ENCODE peak calls at places on chromosomes 6 and 20, in six cellular contexts. One of them, this sample, is unnamed.

GRCh38 chr6:30768634-30769087 is 24.3 kb upstream of the IER3 start:
- DNase-seq in GM12878: no peak
- DNase-seq in K562: no peak
- DNase-seq in A549: no peak
- DNase-seq in NB4: no peak
- DNase-seq in HepG2: no peak
- DNase-seq in this sample: no peak

GRCh38 chr6:144617231-144618199 is 332.4 kb downstream of the UTRN start:
- DNase-seq in HepG2: no peak
- DNase-seq in GM12878: no peak
- DNase-seq in A549: no peak
- DNase-seq in NB4: no peak
- DNase-seq in K562: no peak
- DNase-seq in this sample: no peak

GRCh38 chr6:2768125-2768524 is 2.9 kb downstream of the WRNIP1 start:
- DNase-seq in GM12878: no peak
- DNase-seq in A549: no peak
- DNase-seq in NB4: no peak
- DNase-seq in K562: no peak
- DNase-seq in HepG2: no peak
- DNase-seq in this sample: peak

GRCh38 chr6:17584241-17584803 is 15.8 kb upstream of the FAM8A1 start:
- DNase-seq in A549: peak
- DNase-seq in K562: peak
- DNase-seq in HepG2: peak
- DNase-seq in GM12878: no peak
- DNase-seq in NB4: peak
- DNase-seq in this sample: peak

GRCh38 chr20:33687993-33688937 is 2.1 kb upstream of the E2F1 start:
- DNase-seq in GM12878: no peak
- DNase-seq in NB4: peak
- DNase-seq in K562: no peak
- DNase-seq in A549: no peak
- DNase-seq in HepG2: no peak
- DNase-seq in this sample: no peak

GRCh38 chr6:1388081-1388926 is 1.1 kb upstream of the FOXF2 start:
- DNase-seq in NB4: no peak
- DNase-seq in HepG2: no peak
- DNase-seq in GM12878: no peak
- DNase-seq in K562: no peak
- DNase-seq in A549: no peak
- DNase-seq in this sample: no peak

GRCh38 chr20:37407117-37407566 is 61.2 kb downstream of the SRC start:
- DNase-seq in HepG2: no peak
- DNase-seq in NB4: no peak
- DNase-seq in GM12878: no peak
- DNase-seq in K562: no peak
- DNase-seq in A549: no peak
- DNase-seq in this sample: no peak

GRCh38 chr6:53159558-53159957 is 10.9 kb upstream of the GCM1 start:
- DNase-seq in NB4: peak
- DNase-seq in K562: no peak
- DNase-seq in HepG2: peak
- DNase-seq in A549: peak
- DNase-seq in GM12878: no peak
- DNase-seq in this sample: no peak

GRCh38 chr6:40342674-40343230 is 244.4 kb downstream of the LRFN2 start:
- DNase-seq in NB4: no peak
- DNase-seq in A549: no peak
- DNase-seq in K562: no peak
- DNase-seq in HepG2: no peak
- DNase-seq in GM12878: no peak
- DNase-seq in this sample: no peak

GRCh38 chr6:106510090-106510970 is 119.0 kb downstream of the RTN4IP1 start:
- DNase-seq in A549: peak
- DNase-seq in GM12878: no peak
- DNase-seq in NB4: peak
- DNase-seq in HepG2: peak
- DNase-seq in K562: no peak
- DNase-seq in this sample: no peak

GRCh38 chr6:106163966-106164877 is 78.1 kb downstream of the PRDM1 start:
- DNase-seq in NB4: peak
- DNase-seq in GM12878: peak
- DNase-seq in K562: no peak
- DNase-seq in A549: no peak
- DNase-seq in HepG2: no peak
- DNase-seq in this sample: no peak

GRCh38 chr20:8635048-8635572 is 433.8 kb upstream of the PLCB4 start:
- DNase-seq in GM12878: no peak
- DNase-seq in A549: no peak
- DNase-seq in K562: no peak
- DNase-seq in HepG2: no peak
- DNase-seq in NB4: no peak
- DNase-seq in this sample: no peak

GRCh38 chr6:33279971-33280511 is 3.1 kb downstream of the B3GALT4 start:
- DNase-seq in NB4: peak
- DNase-seq in K562: peak
- DNase-seq in HepG2: peak
- DNase-seq in GM12878: no peak
- DNase-seq in A549: peak
- DNase-seq in this sample: peak

GRCh38 chr6:98498891-98499290 is 335.5 kb upstream of the POU3F2 start:
- DNase-seq in GM12878: no peak
- DNase-seq in A549: no peak
- DNase-seq in K562: no peak
- DNase-seq in HepG2: no peak
- DNase-seq in NB4: peak
- DNase-seq in this sample: no peak

GRCh38 chr6:88855521-88856152 is 107.8 kb downstream of the RNGTT start:
- DNase-seq in GM12878: no peak
- DNase-seq in A549: no peak
- DNase-seq in HepG2: no peak
- DNase-seq in K562: no peak
- DNase-seq in NB4: no peak
- DNase-seq in this sample: no peak

GRCh38 chr6:23559587-23560343 is 566.2 kb upstream of the NRSN1 start:
- DNase-seq in A549: no peak
- DNase-seq in K562: no peak
- DNase-seq in NB4: no peak
- DNase-seq in HepG2: peak
- DNase-seq in GM12878: no peak
- DNase-seq in this sample: no peak

GRCh38 chr6:75409928-75410327 is 83.7 kb downstream of the FILIP1 start:
- DNase-seq in K562: no peak
- DNase-seq in HepG2: no peak
- DNase-seq in GM12878: no peak
- DNase-seq in A549: no peak
- DNase-seq in NB4: no peak
- DNase-seq in this sample: no peak

GRCh38 chr6:2110504-2110903 is 134.9 kb downstream of the GMDS start:
- DNase-seq in K562: no peak
- DNase-seq in A549: no peak
- DNase-seq in NB4: no peak
- DNase-seq in HepG2: no peak
- DNase-seq in GM12878: peak
- DNase-seq in this sample: peak

GRCh38 chr20:57327820-57328219 is 1.8 kb upstream of the SPO11 start:
- DNase-seq in HepG2: no peak
- DNase-seq in NB4: no peak
- DNase-seq in K562: no peak
- DNase-seq in GM12878: no peak
- DNase-seq in A549: no peak
- DNase-seq in this sample: no peak

GRCh38 chr6:5521322-5521721 is 260.0 kb downstream of the FARS2 start:
- DNase-seq in K562: no peak
- DNase-seq in A549: no peak
- DNase-seq in GM12878: no peak
- DNase-seq in HepG2: no peak
- DNase-seq in NB4: no peak
- DNase-seq in this sample: peak

GRCh38 chr6:166097914-166098522 is 69.6 kb downstream of the TBXT start:
- DNase-seq in K562: peak
- DNase-seq in GM12878: no peak
- DNase-seq in HepG2: peak
- DNase-seq in NB4: peak
- DNase-seq in A549: peak
- DNase-seq in this sample: peak

GRCh38 chr6:56668158-56668557 is 25.5 kb upstream of the DST start:
- DNase-seq in GM12878: no peak
- DNase-seq in A549: no peak
- DNase-seq in NB4: no peak
- DNase-seq in HepG2: no peak
- DNase-seq in K562: no peak
- DNase-seq in this sample: no peak

GRCh38 chr20:5658897-5659296 is 91.3 kb upstream of the SHLD1 start:
- DNase-seq in NB4: peak
- DNase-seq in GM12878: no peak
- DNase-seq in A549: peak
- DNase-seq in HepG2: peak
- DNase-seq in K562: no peak
- DNase-seq in this sample: peak

GRCh38 chr6:24535210-24535609 is 40.4 kb downstream of the ALDH5A1 start:
- DNase-seq in K562: no peak
- DNase-seq in GM12878: no peak
- DNase-seq in A549: no peak
- DNase-seq in NB4: no peak
- DNase-seq in HepG2: no peak
- DNase-seq in this sample: no peak

GRCh38 chr6:132270745-132271414 is 130.4 kb downstream of the MOXD1 start:
- DNase-seq in A549: no peak
- DNase-seq in HepG2: no peak
- DNase-seq in GM12878: no peak
- DNase-seq in K562: no peak
- DNase-seq in NB4: no peak
- DNase-seq in this sample: peak

GRCh38 chr6:161198781-161199505 is 74.9 kb downstream of the AGPAT4 start:
- DNase-seq in HepG2: no peak
- DNase-seq in GM12878: no peak
- DNase-seq in NB4: no peak
- DNase-seq in K562: no peak
- DNase-seq in A549: no peak
- DNase-seq in this sample: no peak

GRCh38 chr20:35561671-35562070 is 19.8 kb downstream of the ERGIC3 start:
- DNase-seq in HepG2: no peak
- DNase-seq in NB4: no peak
- DNase-seq in GM12878: no peak
- DNase-seq in A549: no peak
- DNase-seq in K562: peak
- DNase-seq in this sample: no peak

GRCh38 chr6:13472976-13473645 is 14.3 kb downstream of the GFOD1 start:
- DNase-seq in GM12878: no peak
- DNase-seq in K562: peak
- DNase-seq in A549: no peak
- DNase-seq in NB4: no peak
- DNase-seq in HepG2: no peak
- DNase-seq in this sample: no peak

GRCh38 chr6:152552616-152553209 is 84.4 kb downstream of the SYNE1 start:
- DNase-seq in NB4: peak
- DNase-seq in K562: peak
- DNase-seq in A549: peak
- DNase-seq in GM12878: peak
- DNase-seq in HepG2: peak
- DNase-seq in this sample: peak

GRCh38 chr6:163253556-163254213 is 160.8 kb upstream of the QKI start:
- DNase-seq in A549: no peak
- DNase-seq in HepG2: no peak
- DNase-seq in NB4: no peak
- DNase-seq in GM12878: no peak
- DNase-seq in K562: no peak
- DNase-seq in this sample: no peak

GRCh38 chr20:33731693-33732165 is at the start of gene ZNF341:
- DNase-seq in GM12878: peak
- DNase-seq in NB4: peak
- DNase-seq in HepG2: peak
- DNase-seq in K562: peak
- DNase-seq in A549: peak
- DNase-seq in this sample: peak

GRCh38 chr6:2731281-2731909 is 19.3 kb downstream of the MYLK4 start:
- DNase-seq in A549: no peak
- DNase-seq in HepG2: no peak
- DNase-seq in K562: no peak
- DNase-seq in GM12878: no peak
- DNase-seq in NB4: no peak
- DNase-seq in this sample: no peak

GRCh38 chr6:154298297-154298696 is 58.3 kb downstream of the IPCEF1 start:
- DNase-seq in K562: no peak
- DNase-seq in GM12878: peak
- DNase-seq in A549: no peak
- DNase-seq in NB4: no peak
- DNase-seq in HepG2: peak
- DNase-seq in this sample: peak

GRCh38 chr6:44100088-44100550 is 27.1 kb downstream of the MRPL14 start:
- DNase-seq in HepG2: peak
- DNase-seq in K562: peak
- DNase-seq in NB4: peak
- DNase-seq in GM12878: no peak
- DNase-seq in A549: peak
- DNase-seq in this sample: peak

GRCh38 chr6:12163149-12163548 is 127.0 kb upstream of the EDN1 start:
- DNase-seq in A549: no peak
- DNase-seq in GM12878: no peak
- DNase-seq in HepG2: no peak
- DNase-seq in NB4: peak
- DNase-seq in K562: no peak
- DNase-seq in this sample: no peak

GRCh38 chr6:130470777-130471176 is 105.0 kb downstream of the TMEM200A start:
- DNase-seq in HepG2: no peak
- DNase-seq in GM12878: peak
- DNase-seq in NB4: no peak
- DNase-seq in K562: no peak
- DNase-seq in A549: no peak
- DNase-seq in this sample: no peak
- H3K4me3 ChIP-seq in HepG2: no peak
- H3K4me3 ChIP-seq in GM12878: no peak
- H3K4me3 ChIP-seq in NB4: no peak
- H3K4me3 ChIP-seq in K562: no peak
- H3K4me3 ChIP-seq in A549: no peak
- H3K4me3 ChIP-seq in this sample: no peak

GRCh38 chr6:73854998-73855718 is 159.2 kb downstream of the CD109 start:
- DNase-seq in HepG2: peak
- DNase-seq in GM12878: no peak
- DNase-seq in K562: peak
- DNase-seq in NB4: peak
- DNase-seq in A549: peak
- DNase-seq in this sample: peak
- TF ChIP-seq CTCF in HepG2: peak
- TF ChIP-seq CTCF in GM12878: peak
- TF ChIP-seq CTCF in K562: peak
- TF ChIP-seq CTCF in NB4: peak
- TF ChIP-seq CTCF in A549: peak
- TF ChIP-seq CTCF in this sample: peak

GRCh38 chr6:36735110-36735971 is 37.7 kb downstream of the RAB44 start:
- DNase-seq in HepG2: no peak
- DNase-seq in NB4: peak
- DNase-seq in GM12878: no peak
- DNase-seq in K562: no peak
- DNase-seq in A549: no peak
- DNase-seq in this sample: peak
- TF ChIP-seq MYC in HepG2: no peak
- TF ChIP-seq MYC in NB4: no peak
- TF ChIP-seq MYC in GM12878: no peak
- TF ChIP-seq MYC in K562: no peak
- TF ChIP-seq MYC in A549: no peak
- TF ChIP-seq MYC in this sample: no peak

GRCh38 chr6:35675871-35676459 is 12.8 kb downstream of the FKBP5 start:
- DNase-seq in A549: no peak
- DNase-seq in NB4: no peak
- DNase-seq in HepG2: no peak
- DNase-seq in K562: no peak
- DNase-seq in GM12878: no peak
- DNase-seq in this sample: no peak
- H3K4me3 ChIP-seq in A549: no peak
- H3K4me3 ChIP-seq in NB4: no peak
- H3K4me3 ChIP-seq in HepG2: no peak
- H3K4me3 ChIP-seq in K562: no peak
- H3K4me3 ChIP-seq in GM12878: no peak
- H3K4me3 ChIP-seq in this sample: no peak

This sample was measured in endothelial cell of umbilical vein.